ENCODE peak calls at places on chromosomes 6 and 20, in five cellular contexts. One of them, this sample, is unnamed.
A peak's percentile ranks its signal among the peaks of the same experiment; 100 is the strongest.

GRCh38 chr6:35181313-35181932 is 32.3 kb upstream of the SCUBE3 start:
- DNase-seq in stimulated activated CD4-positive, alpha-beta T cell treated with anti-CD3 and anti-CD28 coated beads, Interleukin-2, amount 100 ng/mL, for 48 hours: no peak
- DNase-seq in T-cell: no peak
- DNase-seq in effector CD4-positive, alpha-beta T cell: no peak
- DNase-seq in WTC11: no peak
- DNase-seq in this sample: no peak

GRCh38 chr20:48771542-48771941 is 56.3 kb downstream of the PREX1 start:
- DNase-seq in stimulated activated CD4-positive, alpha-beta T cell treated with anti-CD3 and anti-CD28 coated beads, Interleukin-2, amount 100 ng/mL, for 48 hours: no peak
- DNase-seq in effector CD4-positive, alpha-beta T cell: no peak
- DNase-seq in WTC11: no peak
- DNase-seq in T-cell: no peak
- DNase-seq in this sample: no peak

GRCh38 chr6:14286634-14287428 is 169.3 kb downstream of the CD83 start:
- DNase-seq in stimulated activated CD4-positive, alpha-beta T cell treated with anti-CD3 and anti-CD28 coated beads, Interleukin-2, amount 100 ng/mL, for 48 hours: no peak
- DNase-seq in effector CD4-positive, alpha-beta T cell: no peak
- DNase-seq in T-cell: no peak
- DNase-seq in WTC11: no peak
- DNase-seq in this sample: peak; percentile 31

GRCh38 chr6:43736211-43736786 is 33.7 kb upstream of the VEGFA start:
- DNase-seq in stimulated activated CD4-positive, alpha-beta T cell treated with anti-CD3 and anti-CD28 coated beads, Interleukin-2, amount 100 ng/mL, for 48 hours: no peak
- DNase-seq in effector CD4-positive, alpha-beta T cell: no peak
- DNase-seq in T-cell: no peak
- DNase-seq in WTC11: no peak
- DNase-seq in this sample: no peak

GRCh38 chr6:27288136-27289044 is 23.7 kb downstream of the POM121L2 start:
- DNase-seq in WTC11: peak; percentile 68
- DNase-seq in effector CD4-positive, alpha-beta T cell: no peak
- DNase-seq in T-cell: no peak
- DNase-seq in stimulated activated CD4-positive, alpha-beta T cell treated with anti-CD3 and anti-CD28 coated beads, Interleukin-2, amount 100 ng/mL, for 48 hours: no peak
- DNase-seq in this sample: peak; percentile 78

GRCh38 chr6:63537126-63537958 is 34.9 kb upstream of the LOC128125822 start:
- DNase-seq in WTC11: no peak
- DNase-seq in effector CD4-positive, alpha-beta T cell: no peak
- DNase-seq in stimulated activated CD4-positive, alpha-beta T cell treated with anti-CD3 and anti-CD28 coated beads, Interleukin-2, amount 100 ng/mL, for 48 hours: no peak
- DNase-seq in T-cell: no peak
- DNase-seq in this sample: no peak

GRCh38 chr20:39245685-39246311 is 283.7 kb downstream of the DHX35 start:
- DNase-seq in WTC11: no peak
- DNase-seq in effector CD4-positive, alpha-beta T cell: no peak
- DNase-seq in T-cell: no peak
- DNase-seq in stimulated activated CD4-positive, alpha-beta T cell treated with anti-CD3 and anti-CD28 coated beads, Interleukin-2, amount 100 ng/mL, for 48 hours: no peak
- DNase-seq in this sample: no peak

GRCh38 chr20:35058184-35058583 is 34.4 kb downstream of the TRPC4AP start:
- DNase-seq in stimulated activated CD4-positive, alpha-beta T cell treated with anti-CD3 and anti-CD28 coated beads, Interleukin-2, amount 100 ng/mL, for 48 hours: no peak
- DNase-seq in WTC11: no peak
- DNase-seq in T-cell: no peak
- DNase-seq in effector CD4-positive, alpha-beta T cell: no peak
- DNase-seq in this sample: no peak

GRCh38 chr6:81734500-81735140 is 17.9 kb downstream of the TENT5A start:
- DNase-seq in T-cell: no peak
- DNase-seq in stimulated activated CD4-positive, alpha-beta T cell treated with anti-CD3 and anti-CD28 coated beads, Interleukin-2, amount 100 ng/mL, for 48 hours: no peak
- DNase-seq in WTC11: no peak
- DNase-seq in effector CD4-positive, alpha-beta T cell: no peak
- DNase-seq in this sample: no peak

GRCh38 chr20:52160049-52160448 is 31.5 kb downstream of the ZFP64 start:
- DNase-seq in stimulated activated CD4-positive, alpha-beta T cell treated with anti-CD3 and anti-CD28 coated beads, Interleukin-2, amount 100 ng/mL, for 48 hours: no peak
- DNase-seq in T-cell: no peak
- DNase-seq in effector CD4-positive, alpha-beta T cell: no peak
- DNase-seq in WTC11: no peak
- DNase-seq in this sample: no peak

GRCh38 chr20:38875170-38875993 is 50.8 kb upstream of the FAM83D start:
- DNase-seq in WTC11: no peak
- DNase-seq in stimulated activated CD4-positive, alpha-beta T cell treated with anti-CD3 and anti-CD28 coated beads, Interleukin-2, amount 100 ng/mL, for 48 hours: no peak
- DNase-seq in effector CD4-positive, alpha-beta T cell: peak; percentile 56
- DNase-seq in T-cell: peak; percentile 80
- DNase-seq in this sample: no peak

GRCh38 chr20:51121901-51122412 is 99.0 kb upstream of the KCNG1 start:
- DNase-seq in effector CD4-positive, alpha-beta T cell: no peak
- DNase-seq in WTC11: no peak
- DNase-seq in T-cell: no peak
- DNase-seq in stimulated activated CD4-positive, alpha-beta T cell treated with anti-CD3 and anti-CD28 coated beads, Interleukin-2, amount 100 ng/mL, for 48 hours: no peak
- DNase-seq in this sample: no peak

GRCh38 chr20:17654649-17655285 is 27.3 kb downstream of the RRBP1 start:
- DNase-seq in WTC11: peak; percentile 80
- DNase-seq in T-cell: no peak
- DNase-seq in stimulated activated CD4-positive, alpha-beta T cell treated with anti-CD3 and anti-CD28 coated beads, Interleukin-2, amount 100 ng/mL, for 48 hours: no peak
- DNase-seq in effector CD4-positive, alpha-beta T cell: no peak
- DNase-seq in this sample: peak; percentile 91

GRCh38 chr6:134422426-134423231 is 104.7 kb upstream of the SGK1 start:
- DNase-seq in WTC11: no peak
- DNase-seq in stimulated activated CD4-positive, alpha-beta T cell treated with anti-CD3 and anti-CD28 coated beads, Interleukin-2, amount 100 ng/mL, for 48 hours: no peak
- DNase-seq in T-cell: no peak
- DNase-seq in effector CD4-positive, alpha-beta T cell: no peak
- DNase-seq in this sample: no peak

GRCh38 chr20:41654292-41654691 is 36.1 kb upstream of the CHD6 start:
- DNase-seq in effector CD4-positive, alpha-beta T cell: no peak
- DNase-seq in WTC11: no peak
- DNase-seq in stimulated activated CD4-positive, alpha-beta T cell treated with anti-CD3 and anti-CD28 coated beads, Interleukin-2, amount 100 ng/mL, for 48 hours: no peak
- DNase-seq in T-cell: no peak
- DNase-seq in this sample: peak; percentile 43

GRCh38 chr6:2103644-2104523 is 141.5 kb downstream of the GMDS start:
- DNase-seq in T-cell: no peak
- DNase-seq in effector CD4-positive, alpha-beta T cell: no peak
- DNase-seq in stimulated activated CD4-positive, alpha-beta T cell treated with anti-CD3 and anti-CD28 coated beads, Interleukin-2, amount 100 ng/mL, for 48 hours: no peak
- DNase-seq in WTC11: no peak
- DNase-seq in this sample: no peak

GRCh38 chr6:53492860-53493634 is 51.9 kb downstream of the GCLC start:
- DNase-seq in effector CD4-positive, alpha-beta T cell: no peak
- DNase-seq in stimulated activated CD4-positive, alpha-beta T cell treated with anti-CD3 and anti-CD28 coated beads, Interleukin-2, amount 100 ng/mL, for 48 hours: peak; percentile 24
- DNase-seq in T-cell: no peak
- DNase-seq in WTC11: peak; percentile 11
- DNase-seq in this sample: peak; percentile 78

GRCh38 chr20:63027425-63028389 is 20.9 kb upstream of the BHLHE23 start:
- DNase-seq in effector CD4-positive, alpha-beta T cell: no peak
- DNase-seq in T-cell: no peak
- DNase-seq in WTC11: peak; percentile 40
- DNase-seq in stimulated activated CD4-positive, alpha-beta T cell treated with anti-CD3 and anti-CD28 coated beads, Interleukin-2, amount 100 ng/mL, for 48 hours: no peak
- DNase-seq in this sample: peak; percentile 83

GRCh38 chr6:17923401-17923863 is 64.0 kb downstream of the KIF13A start:
- DNase-seq in stimulated activated CD4-positive, alpha-beta T cell treated with anti-CD3 and anti-CD28 coated beads, Interleukin-2, amount 100 ng/mL, for 48 hours: no peak
- DNase-seq in T-cell: no peak
- DNase-seq in effector CD4-positive, alpha-beta T cell: no peak
- DNase-seq in WTC11: no peak
- DNase-seq in this sample: no peak

GRCh38 chr6:48075181-48075580 is 35.8 kb downstream of the PTCHD4 start:
- DNase-seq in stimulated activated CD4-positive, alpha-beta T cell treated with anti-CD3 and anti-CD28 coated beads, Interleukin-2, amount 100 ng/mL, for 48 hours: no peak
- DNase-seq in WTC11: no peak
- DNase-seq in T-cell: no peak
- DNase-seq in effector CD4-positive, alpha-beta T cell: no peak
- DNase-seq in this sample: no peak

GRCh38 chr20:37007898-37008649 is 56.6 kb upstream of the SAMHD1 start:
- DNase-seq in WTC11: no peak
- DNase-seq in stimulated activated CD4-positive, alpha-beta T cell treated with anti-CD3 and anti-CD28 coated beads, Interleukin-2, amount 100 ng/mL, for 48 hours: no peak
- DNase-seq in T-cell: peak; percentile 45
- DNase-seq in effector CD4-positive, alpha-beta T cell: peak; percentile 6
- DNase-seq in this sample: no peak

GRCh38 chr6:117270121-117270959 is 5.0 kb downstream of the VGLL2 start:
- DNase-seq in stimulated activated CD4-positive, alpha-beta T cell treated with anti-CD3 and anti-CD28 coated beads, Interleukin-2, amount 100 ng/mL, for 48 hours: no peak
- DNase-seq in effector CD4-positive, alpha-beta T cell: no peak
- DNase-seq in WTC11: peak; percentile 61
- DNase-seq in T-cell: no peak
- DNase-seq in this sample: peak; percentile 79

GRCh38 chr6:44061375-44062104 is 65.7 kb downstream of the MRPL14 start:
- DNase-seq in T-cell: no peak
- DNase-seq in stimulated activated CD4-positive, alpha-beta T cell treated with anti-CD3 and anti-CD28 coated beads, Interleukin-2, amount 100 ng/mL, for 48 hours: no peak
- DNase-seq in WTC11: no peak
- DNase-seq in effector CD4-positive, alpha-beta T cell: no peak
- DNase-seq in this sample: no peak

GRCh38 chr6:56555438-56555872 is 87.2 kb downstream of the DST start:
- DNase-seq in T-cell: no peak
- DNase-seq in stimulated activated CD4-positive, alpha-beta T cell treated with anti-CD3 and anti-CD28 coated beads, Interleukin-2, amount 100 ng/mL, for 48 hours: no peak
- DNase-seq in WTC11: no peak
- DNase-seq in effector CD4-positive, alpha-beta T cell: no peak
- DNase-seq in this sample: no peak

GRCh38 chr20:5031206-5031557 is 29.9 kb upstream of the SLC23A2 start:
- DNase-seq in effector CD4-positive, alpha-beta T cell: no peak
- DNase-seq in stimulated activated CD4-positive, alpha-beta T cell treated with anti-CD3 and anti-CD28 coated beads, Interleukin-2, amount 100 ng/mL, for 48 hours: no peak
- DNase-seq in T-cell: no peak
- DNase-seq in WTC11: no peak
- DNase-seq in this sample: no peak

GRCh38 chr6:144033816-144034540 is 25.9 kb upstream of the PLAGL1 start:
- DNase-seq in stimulated activated CD4-positive, alpha-beta T cell treated with anti-CD3 and anti-CD28 coated beads, Interleukin-2, amount 100 ng/mL, for 48 hours: no peak
- DNase-seq in T-cell: no peak
- DNase-seq in effector CD4-positive, alpha-beta T cell: no peak
- DNase-seq in WTC11: no peak
- DNase-seq in this sample: no peak

GRCh38 chr6:123745877-123746276 is 57.8 kb upstream of the NKAIN2 start:
- DNase-seq in effector CD4-positive, alpha-beta T cell: no peak
- DNase-seq in stimulated activated CD4-positive, alpha-beta T cell treated with anti-CD3 and anti-CD28 coated beads, Interleukin-2, amount 100 ng/mL, for 48 hours: no peak
- DNase-seq in WTC11: no peak
- DNase-seq in T-cell: no peak
- DNase-seq in this sample: no peak

GRCh38 chr20:33838035-33838864 is 27.1 kb downstream of the CHMP4B start:
- DNase-seq in stimulated activated CD4-positive, alpha-beta T cell treated with anti-CD3 and anti-CD28 coated beads, Interleukin-2, amount 100 ng/mL, for 48 hours: no peak
- DNase-seq in effector CD4-positive, alpha-beta T cell: no peak
- DNase-seq in WTC11: no peak
- DNase-seq in T-cell: no peak
- DNase-seq in this sample: no peak

GRCh38 chr6:28606424-28607391 is 81.0 kb downstream of the GPX5 start:
- DNase-seq in effector CD4-positive, alpha-beta T cell: no peak
- DNase-seq in T-cell: peak; percentile 6
- DNase-seq in WTC11: peak; percentile 72
- DNase-seq in stimulated activated CD4-positive, alpha-beta T cell treated with anti-CD3 and anti-CD28 coated beads, Interleukin-2, amount 100 ng/mL, for 48 hours: peak; percentile 49
- DNase-seq in this sample: peak; percentile 93

GRCh38 chr20:63234693-63235398 is 859 bp upstream of the BIRC7 start:
- DNase-seq in effector CD4-positive, alpha-beta T cell: no peak
- DNase-seq in T-cell: no peak
- DNase-seq in WTC11: peak; percentile 82
- DNase-seq in stimulated activated CD4-positive, alpha-beta T cell treated with anti-CD3 and anti-CD28 coated beads, Interleukin-2, amount 100 ng/mL, for 48 hours: peak; percentile 21
- DNase-seq in this sample: peak; percentile 90

GRCh38 chr6:69279805-69280204 is 517.0 kb downstream of the LMBRD1 start:
- DNase-seq in effector CD4-positive, alpha-beta T cell: no peak
- DNase-seq in WTC11: no peak
- DNase-seq in T-cell: no peak
- DNase-seq in stimulated activated CD4-positive, alpha-beta T cell treated with anti-CD3 and anti-CD28 coated beads, Interleukin-2, amount 100 ng/mL, for 48 hours: no peak
- DNase-seq in this sample: peak; percentile 23

GRCh38 chr6:121112358-121112757 is 221.9 kb downstream of the TBC1D32 start:
- DNase-seq in T-cell: no peak
- DNase-seq in WTC11: no peak
- DNase-seq in stimulated activated CD4-positive, alpha-beta T cell treated with anti-CD3 and anti-CD28 coated beads, Interleukin-2, amount 100 ng/mL, for 48 hours: no peak
- DNase-seq in effector CD4-positive, alpha-beta T cell: no peak
- DNase-seq in this sample: no peak